ENCODE peak calls at places on chromosome 7, in ten cellular contexts. I is PC-3, N is psoas muscle, D is lung, T is aorta, V is left ventricle myocardium inferior, G is lower lobe of right lung, U is ascending aorta, C is pancreas, M is esophagus squamous epithelium. Y is an unnamed sample. For H3K36me3, the result is how much of the 10 kb centered on the place peaks cover.

GRCh38 chr7:105585850-105586500 is 4.7 kb upstream of the EFCAB10 start:
- DNase-seq in I (no peak), N (no peak), D (no peak), T (no peak), V (no peak), G (no peak), U (no peak), C (no peak), M (no peak), Y (no peak)

GRCh38 chr7:99143853-99144672 is at the start of gene SMURF1:
- DNase-seq in I (peak), N (peak), D (peak), T (peak), V (peak), G (peak), U (no peak), C (peak), M (no peak), Y (peak)

GRCh38 chr7:1505731-1506550 is 1.8 kb upstream of the INTS1 start:
- DNase-seq in I (peak), N (no peak), D (no peak), T (peak), V (no peak), G (no peak), U (no peak), C (peak), M (no peak), Y (no peak)

GRCh38 chr7:16357921-16358320 is 63.4 kb downstream of the CRPPA start:
- DNase-seq in I (no peak), N (no peak), D (no peak), T (peak), V (no peak), G (peak), U (no peak), C (no peak), M (no peak), Y (peak)

GRCh38 chr7:35261476-35262285 is 7.8 kb upstream of the TBX20 start:
- DNase-seq in I (no peak), N (no peak), D (no peak), T (peak), V (peak), G (no peak), U (no peak), C (no peak), M (no peak), Y (peak)

GRCh38 chr7:22220947-22221346 is 136.0 kb downstream of the RAPGEF5 start:
- DNase-seq in I (no peak), N (no peak), D (no peak), T (no peak), V (no peak), G (no peak), U (no peak), C (no peak), M (no peak), Y (peak)

GRCh38 chr7:74351836-74352235 is 62.6 kb downstream of the CLIP2 start:
- DNase-seq in I (no peak), N (no peak), D (no peak), T (no peak), V (peak), G (no peak), U (no peak), C (no peak), M (no peak), Y (no peak)

GRCh38 chr7:120554960-120555571 is 282.1 kb downstream of the KCND2 start:
- DNase-seq in I (peak), N (no peak), D (peak), T (no peak), V (no peak), G (no peak), U (no peak), C (peak), M (no peak), Y (peak)

GRCh38 chr7:7489546-7489945 is 46.1 kb downstream of the COL28A1 start:
- DNase-seq in I (peak), N (no peak), D (no peak), T (no peak), V (no peak), G (no peak), U (no peak), C (no peak), M (no peak), Y (no peak)

GRCh38 chr7:25852249-25852994 is 299.6 kb upstream of the NFE2L3 start:
- DNase-seq in I (no peak), N (peak), D (no peak), T (no peak), V (no peak), G (no peak), U (no peak), C (no peak), M (no peak), Y (peak)

GRCh38 chr7:25849361-25850184 is 302.4 kb upstream of the NFE2L3 start:
- DNase-seq in I (peak), N (no peak), D (no peak), T (peak), V (no peak), G (no peak), U (no peak), C (no peak), M (no peak), Y (peak)

GRCh38 chr7:25852995-25853713 is 298.8 kb upstream of the NFE2L3 start:
- DNase-seq in I (no peak), N (no peak), D (no peak), T (no peak), V (no peak), G (no peak), U (no peak), C (no peak), M (no peak), Y (no peak)

GRCh38 chr7:25850730-25851129 is 301.3 kb upstream of the NFE2L3 start:
- DNase-seq in I (no peak), N (no peak), D (no peak), T (no peak), V (no peak), G (no peak), U (no peak), C (no peak), M (no peak), Y (no peak)

GRCh38 chr7:25851332-25852248 is 300.4 kb upstream of the NFE2L3 start:
- DNase-seq in I (peak), N (peak), D (peak), T (peak), V (peak), G (peak), U (peak), C (peak), M (no peak), Y (peak)
- H3K4me3 ChIP-seq in I (peak), N (peak), D (no peak), T (no peak), V (peak), G (peak), U (peak), C (peak), M (no peak), Y (no peak)

DNA sequence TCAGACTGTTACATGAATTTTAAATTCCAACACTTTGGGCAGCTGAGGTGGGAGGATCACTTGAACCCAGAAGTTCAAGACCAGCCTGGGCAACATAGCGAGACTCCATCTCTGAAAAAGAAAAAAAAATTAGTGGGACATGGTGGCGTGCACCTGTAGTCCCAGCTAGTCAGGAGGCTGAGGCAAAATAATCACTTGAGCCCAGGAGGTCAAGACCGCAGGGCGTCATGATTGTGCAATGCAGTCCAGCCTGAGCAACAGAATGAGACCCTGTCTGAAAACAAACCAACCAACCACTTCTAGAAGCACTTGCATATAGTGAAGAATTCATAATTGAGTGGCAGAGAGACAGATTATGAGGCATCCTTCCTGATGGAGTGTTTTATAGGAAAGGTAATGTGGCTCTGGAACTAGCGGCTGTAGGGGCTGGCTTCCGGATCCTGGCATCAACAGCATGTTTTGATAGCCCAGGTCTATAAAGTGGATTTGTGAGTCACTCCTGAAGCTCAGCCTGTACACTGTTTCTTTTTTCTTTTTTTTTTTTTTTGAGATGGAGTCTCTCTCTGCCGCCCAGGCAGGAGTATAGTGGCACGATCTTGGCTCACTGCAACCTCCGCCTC is 40.3 kb upstream of the RSBN1L start:
- DNase-seq in I (peak), N (no peak), D (no peak), T (no peak), V (no peak), G (no peak), U (no peak), C (no peak), M (no peak), Y (no peak)
- H3K36me3 ChIP-seq in I (under half), N (under half), D (under half), T (under half), V (under half), G (half or more), U (under half), C (under half), M (half or more), Y (half or more)

GRCh38 chr7:78905449-78905848 is 548.0 kb downstream of the MAGI2 start:
- DNase-seq in I (no peak), N (no peak), D (no peak), T (no peak), V (no peak), G (no peak), U (no peak), C (no peak), M (no peak), Y (no peak)

GRCh38 chr7:78901566-78901965 is 551.9 kb downstream of the MAGI2 start:
- DNase-seq in I (no peak), N (no peak), D (no peak), T (no peak), V (no peak), G (no peak), U (no peak), C (no peak), M (no peak), Y (no peak)
- H3K4me3 ChIP-seq in I (no peak), N (no peak), D (no peak), T (no peak), V (no peak), G (no peak), U (no peak), C (no peak), M (no peak), Y (no peak)

DNA sequence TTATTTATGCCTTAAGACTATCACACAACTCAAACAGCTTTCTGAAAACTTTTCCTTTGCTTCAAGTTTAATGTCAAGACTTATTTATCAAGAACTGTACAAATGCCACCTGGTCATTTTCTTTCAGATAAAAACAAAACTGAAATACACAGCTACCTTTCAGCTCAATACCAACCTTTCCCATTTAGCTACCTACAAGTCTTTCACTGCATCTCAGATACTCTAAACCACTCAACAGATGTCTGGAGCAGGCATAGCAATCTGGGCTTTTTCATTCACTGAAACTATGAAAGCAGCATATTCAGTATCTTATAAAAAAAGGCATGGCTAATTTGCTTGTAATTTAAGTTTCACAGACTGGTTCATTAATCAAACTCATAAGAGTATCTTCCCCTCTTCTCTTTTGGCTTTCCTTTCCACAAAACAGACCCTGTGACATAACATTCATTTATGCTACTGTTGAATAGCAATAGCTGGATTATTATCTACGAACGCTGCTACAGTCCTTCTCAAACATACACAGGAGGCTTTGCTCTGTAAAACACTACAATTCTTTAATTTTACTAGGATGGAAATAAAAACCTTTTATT is 8.2 kb downstream of the TRA2A start:
- DNase-seq in I (no peak), N (no peak), D (no peak), T (no peak), V (no peak), G (no peak), U (no peak), C (no peak), M (no peak), Y (no peak)
- H3K36me3 ChIP-seq in I (under half), N (under half), D (under half), T (under half), V (under half), G (under half), U (under half), C (under half), M (under half), Y (under half)

GRCh38 chr7:141585592-141586510 is 34.6 kb downstream of the AGK start:
- DNase-seq in I (peak), N (no peak), D (no peak), T (no peak), V (no peak), G (no peak), U (no peak), C (no peak), M (no peak), Y (no peak)
- H3K4me3 ChIP-seq in I (no peak), N (no peak), D (no peak), T (no peak), V (no peak), G (no peak), U (no peak), C (no peak), M (no peak), Y (no peak)

DNA sequence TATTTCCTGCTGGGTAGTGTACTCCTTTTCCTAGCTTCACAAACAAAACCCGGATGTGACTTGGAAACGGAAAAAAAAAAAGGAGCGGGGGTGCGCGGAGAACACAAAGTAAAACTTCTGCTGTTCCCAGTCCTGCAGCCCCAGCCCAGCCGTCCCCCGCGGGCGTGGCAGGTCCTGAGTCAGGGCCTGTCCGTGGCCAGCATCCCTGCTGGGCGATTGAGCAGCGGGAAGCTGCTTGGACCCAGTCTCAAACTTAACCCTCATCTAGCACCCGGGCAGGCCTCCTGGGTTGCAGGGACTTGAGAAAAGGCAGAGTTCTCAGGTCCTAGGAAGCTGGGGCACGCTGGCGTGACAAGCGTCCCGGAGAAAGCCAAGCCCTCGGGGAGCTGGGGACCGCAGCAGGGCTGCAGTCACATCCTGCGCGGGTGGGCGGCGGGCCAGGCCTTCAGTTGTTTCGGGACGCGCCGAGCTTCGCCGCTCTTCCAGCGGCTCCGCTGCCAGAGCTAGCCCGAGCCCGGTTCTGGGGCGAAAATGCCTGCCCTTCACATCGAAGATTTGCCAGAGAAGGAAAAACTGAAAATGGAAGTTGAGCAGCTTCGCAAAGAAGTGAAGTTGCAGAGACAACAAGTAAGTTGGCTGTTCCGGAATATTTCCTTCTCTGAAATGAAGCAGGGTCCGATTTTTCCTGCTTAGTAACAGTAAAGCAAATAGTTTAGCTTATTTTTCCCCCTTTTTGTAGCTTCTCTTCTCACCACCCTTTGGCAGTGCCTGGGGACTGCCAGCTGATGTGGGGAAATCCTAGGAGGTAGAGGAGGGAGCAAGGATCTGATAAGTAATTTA is at the start of gene GNG11:
- DNase-seq in I (peak), N (peak), D (peak), T (peak), V (peak), G (peak), U (peak), C (peak), M (peak), Y (peak)
- H3K36me3 ChIP-seq in I (under half), N (under half), D (under half), T (under half), V (under half), G (under half), U (under half), C (under half), M (under half), Y (under half)

GRCh38 chr7:129939881-129940280 is 12.9 kb downstream of the UBE2H start:
- DNase-seq in I (no peak), N (no peak), D (no peak), T (no peak), V (no peak), G (no peak), U (no peak), C (no peak), M (no peak), Y (no peak)
- H3K4me3 ChIP-seq in I (no peak), N (no peak), D (no peak), T (no peak), V (no peak), G (no peak), U (no peak), C (no peak), M (no peak), Y (no peak)

GRCh38 chr7:151119902-151120301 is 33.6 kb downstream of the AGAP3 start:
- DNase-seq in I (no peak), N (no peak), D (no peak), T (no peak), V (no peak), G (no peak), U (no peak), C (no peak), M (no peak), Y (no peak)
- H3K36me3 ChIP-seq in I (under half), N (under half), D (under half), T (under half), V (half or more), G (half or more), U (under half), C (under half), M (half or more), Y (half or more)

GRCh38 chr7:130560972-130561371 is 69.1 kb downstream of the MEST start:
- DNase-seq in I (peak), N (no peak), D (no peak), T (no peak), V (no peak), G (no peak), U (no peak), C (peak), M (no peak), Y (no peak)
- H3K4me3 ChIP-seq in I (no peak), N (no peak), D (no peak), T (no peak), V (no peak), G (no peak), U (no peak), C (no peak), M (no peak), Y (no peak)

GRCh38 chr7:134954197-134955082 is 31.9 kb upstream of the AGBL3 start:
- DNase-seq in I (peak), N (no peak), D (no peak), T (no peak), V (no peak), G (no peak), U (no peak), C (no peak), M (no peak), Y (no peak)

GRCh38 chr7:134962270-134962669 is 24.0 kb upstream of the AGBL3 start:
- DNase-seq in I (no peak), N (no peak), D (no peak), T (no peak), V (no peak), G (no peak), U (no peak), C (no peak), M (no peak), Y (no peak)

GRCh38 chr7:134959810-134960209 is 26.5 kb upstream of the AGBL3 start:
- DNase-seq in I (no peak), N (no peak), D (no peak), T (no peak), V (no peak), G (no peak), U (no peak), C (no peak), M (no peak), Y (no peak)

DNA sequence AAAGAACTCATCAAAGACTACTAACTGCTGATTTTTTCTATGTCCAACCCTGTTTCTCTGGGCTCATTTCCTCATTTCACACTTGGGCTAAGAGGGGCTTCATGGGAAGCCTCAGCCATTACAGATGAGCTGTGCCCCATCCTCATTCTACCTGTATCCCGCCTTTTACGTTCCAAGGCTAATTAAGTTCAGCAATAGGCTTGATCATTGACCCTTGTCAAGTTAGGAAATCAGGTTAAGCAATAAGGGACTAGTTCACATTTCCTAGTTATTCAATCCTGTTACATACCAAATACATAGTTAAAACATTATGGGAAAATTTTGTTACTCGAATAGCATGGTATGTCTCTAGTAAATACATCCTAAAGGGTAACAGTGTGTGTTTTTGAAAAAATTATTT is 29.3 kb upstream of the AGBL3 start:
- DNase-seq in I (no peak), N (no peak), D (no peak), T (no peak), V (no peak), G (no peak), U (no peak), C (no peak), M (no peak), Y (no peak)
- H3K36me3 ChIP-seq in I (under half), N (under half), D (half or more), T (under half), V (half or more), G (half or more), U (half or more), C (under half), M (half or more), Y (half or more)

Y was measured in heart left ventricle.